ENCODE peak calls at places on chromosomes 13 and 19, in six cellular contexts. One of them, this sample, is unnamed. For H3K4me1, the result is how much of the 10 kb centered on the place peaks cover.

GRCh38 chr13:80339578-80339840 is 1.4 kb downstream of the SPRY2 start:
- DNase-seq in breast epithelium: no peak
- DNase-seq in testis: no peak
- DNase-seq in aorta: no peak
- DNase-seq in neuronal stem cell: peak
- DNase-seq in iPS DF 6.9: no peak
- DNase-seq in this sample: no peak

GRCh38 chr19:8654591-8655339 is 24.3 kb downstream of the NFILZ start:
- DNase-seq in breast epithelium: no peak
- DNase-seq in testis: peak
- DNase-seq in aorta: peak
- DNase-seq in neuronal stem cell: peak
- DNase-seq in iPS DF 6.9: peak
- DNase-seq in this sample: peak

GRCh38 chr19:47272448-47273312 is 2.0 kb upstream of the INAFM1 start:
- DNase-seq in breast epithelium: no peak
- DNase-seq in testis: peak
- DNase-seq in aorta: peak
- DNase-seq in neuronal stem cell: no peak
- DNase-seq in iPS DF 6.9: no peak
- DNase-seq in this sample: no peak

GRCh38 chr19:40136818-40137217 is 46.1 kb upstream of the ZNF780A start:
- DNase-seq in breast epithelium: no peak
- DNase-seq in testis: no peak
- DNase-seq in aorta: no peak
- DNase-seq in neuronal stem cell: no peak
- DNase-seq in iPS DF 6.9: no peak
- DNase-seq in this sample: no peak

GRCh38 chr19:43699506-43700367 is 16.1 kb upstream of the IRGC start:
- DNase-seq in breast epithelium: no peak
- DNase-seq in testis: peak
- DNase-seq in aorta: peak
- DNase-seq in neuronal stem cell: peak
- DNase-seq in iPS DF 6.9: peak
- DNase-seq in this sample: no peak

GRCh38 chr19:41792513-41793413 is 3.6 kb upstream of the CEACAM3 start:
- DNase-seq in breast epithelium: peak
- DNase-seq in testis: peak
- DNase-seq in aorta: peak
- DNase-seq in neuronal stem cell: peak
- DNase-seq in iPS DF 6.9: peak
- DNase-seq in this sample: peak

GRCh38 chr19:54164369-54165068 is 5.0 kb upstream of the LENG1 start:
- DNase-seq in breast epithelium: no peak
- DNase-seq in testis: peak
- DNase-seq in aorta: peak
- DNase-seq in neuronal stem cell: no peak
- DNase-seq in iPS DF 6.9: no peak
- DNase-seq in this sample: peak

GRCh38 chr19:47356900-47357299 is 7.8 kb downstream of the DHX34 start:
- DNase-seq in breast epithelium: no peak
- DNase-seq in testis: no peak
- DNase-seq in aorta: no peak
- DNase-seq in neuronal stem cell: no peak
- DNase-seq in iPS DF 6.9: no peak
- DNase-seq in this sample: no peak

GRCh38 chr13:77595166-77595810 is 59.8 kb downstream of the SCEL start:
- DNase-seq in breast epithelium: no peak
- DNase-seq in testis: no peak
- DNase-seq in aorta: no peak
- DNase-seq in neuronal stem cell: no peak
- DNase-seq in iPS DF 6.9: no peak
- DNase-seq in this sample: no peak

GRCh38 chr19:54906819-54907218 is 871 bp downstream of the NCR1 start:
- DNase-seq in breast epithelium: no peak
- DNase-seq in testis: no peak
- DNase-seq in aorta: no peak
- DNase-seq in neuronal stem cell: no peak
- DNase-seq in iPS DF 6.9: no peak
- DNase-seq in this sample: no peak

GRCh38 chr19:16581971-16582343 is 9.7 kb upstream of the SLC35E1 start:
- DNase-seq in breast epithelium: no peak
- DNase-seq in testis: no peak
- DNase-seq in aorta: no peak
- DNase-seq in neuronal stem cell: no peak
- DNase-seq in iPS DF 6.9: no peak
- DNase-seq in this sample: no peak
- H3K4me1 ChIP-seq in breast epithelium: under half
- H3K4me1 ChIP-seq in testis: half or more
- H3K4me1 ChIP-seq in aorta: under half
- H3K4me1 ChIP-seq in neuronal stem cell: under half
- H3K4me1 ChIP-seq in iPS DF 6.9: under half
- H3K4me1 ChIP-seq in this sample: under half

GRCh38 chr19:11578342-11579142 is 1.1 kb upstream of the ACP5 start:
- DNase-seq in breast epithelium: no peak
- DNase-seq in testis: peak
- DNase-seq in aorta: peak
- DNase-seq in neuronal stem cell: no peak
- DNase-seq in iPS DF 6.9: no peak
- DNase-seq in this sample: peak
- H3K4me3 ChIP-seq in breast epithelium: peak
- H3K4me3 ChIP-seq in testis: peak
- H3K4me3 ChIP-seq in aorta: no peak
- H3K4me3 ChIP-seq in neuronal stem cell: peak
- H3K4me3 ChIP-seq in iPS DF 6.9: peak
- H3K4me3 ChIP-seq in this sample: peak

DNA sequence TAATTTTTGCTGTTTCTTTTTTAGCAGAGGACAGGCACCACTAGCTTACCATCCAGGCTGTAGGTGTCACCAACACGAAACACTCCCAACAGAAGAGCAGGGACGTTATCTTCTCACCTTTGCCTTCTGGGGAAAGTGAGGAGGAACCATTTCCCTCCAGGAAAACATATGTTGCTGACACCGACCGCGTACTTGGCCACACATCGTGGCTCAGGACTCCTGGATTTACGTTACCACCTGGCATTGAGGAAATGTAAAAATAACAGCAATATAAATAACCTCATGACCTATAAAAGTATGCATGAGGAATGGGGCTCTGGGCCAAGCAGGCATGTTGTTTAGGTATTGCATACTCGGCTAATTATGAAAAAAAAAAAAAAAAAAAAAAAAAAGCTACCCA is 525.1 kb downstream of the MYO16 start:
- DNase-seq in breast epithelium: no peak
- DNase-seq in testis: no peak
- DNase-seq in aorta: no peak
- DNase-seq in neuronal stem cell: no peak
- DNase-seq in iPS DF 6.9: no peak
- DNase-seq in this sample: no peak
- H3K27ac ChIP-seq in breast epithelium: no peak
- H3K27ac ChIP-seq in testis: no peak
- H3K27ac ChIP-seq in aorta: no peak
- H3K27ac ChIP-seq in neuronal stem cell: no peak
- H3K27ac ChIP-seq in iPS DF 6.9: no peak
- H3K27ac ChIP-seq in this sample: no peak

GRCh38 chr19:18322759-18323460 is at the start of gene LSM4:
- DNase-seq in breast epithelium: peak
- DNase-seq in testis: peak
- DNase-seq in aorta: peak
- DNase-seq in neuronal stem cell: peak
- DNase-seq in iPS DF 6.9: peak
- DNase-seq in this sample: peak
- H3K4me1 ChIP-seq in breast epithelium: under half
- H3K4me1 ChIP-seq in testis: under half
- H3K4me1 ChIP-seq in aorta: under half
- H3K4me1 ChIP-seq in neuronal stem cell: under half
- H3K4me1 ChIP-seq in iPS DF 6.9: under half
- H3K4me1 ChIP-seq in this sample: half or more

GRCh38 chr13:42038661-42039456 is 9.6 kb upstream of the DGKH start:
- DNase-seq in breast epithelium: no peak
- DNase-seq in testis: no peak
- DNase-seq in aorta: no peak
- DNase-seq in neuronal stem cell: no peak
- DNase-seq in iPS DF 6.9: no peak
- DNase-seq in this sample: no peak
- H3K4me3 ChIP-seq in breast epithelium: no peak
- H3K4me3 ChIP-seq in testis: no peak
- H3K4me3 ChIP-seq in aorta: no peak
- H3K4me3 ChIP-seq in neuronal stem cell: no peak
- H3K4me3 ChIP-seq in iPS DF 6.9: no peak
- H3K4me3 ChIP-seq in this sample: peak

GRCh38 chr19:10543420-10544241 is at the start of gene ATG4D:
- DNase-seq in breast epithelium: peak
- DNase-seq in testis: peak
- DNase-seq in aorta: peak
- DNase-seq in neuronal stem cell: peak
- DNase-seq in iPS DF 6.9: no peak
- DNase-seq in this sample: peak
- H3K27ac ChIP-seq in breast epithelium: peak
- H3K27ac ChIP-seq in testis: peak
- H3K27ac ChIP-seq in aorta: no peak
- H3K27ac ChIP-seq in neuronal stem cell: no peak
- H3K27ac ChIP-seq in iPS DF 6.9: no peak
- H3K27ac ChIP-seq in this sample: peak

GRCh38 chr13:22311734-22312404 is 641.0 kb downstream of the FGF9 start:
- DNase-seq in breast epithelium: no peak
- DNase-seq in testis: no peak
- DNase-seq in aorta: peak
- DNase-seq in neuronal stem cell: no peak
- DNase-seq in iPS DF 6.9: no peak
- DNase-seq in this sample: no peak

GRCh38 chr13:22316494-22317025 is 645.7 kb downstream of the FGF9 start:
- DNase-seq in breast epithelium: no peak
- DNase-seq in testis: no peak
- DNase-seq in aorta: no peak
- DNase-seq in neuronal stem cell: no peak
- DNase-seq in iPS DF 6.9: no peak
- DNase-seq in this sample: no peak

GRCh38 chr13:22312405-22312803 is 641.5 kb downstream of the FGF9 start:
- DNase-seq in breast epithelium: no peak
- DNase-seq in testis: no peak
- DNase-seq in aorta: no peak
- DNase-seq in neuronal stem cell: no peak
- DNase-seq in iPS DF 6.9: no peak
- DNase-seq in this sample: no peak
- H3K4me1 ChIP-seq in breast epithelium: under half
- H3K4me1 ChIP-seq in testis: under half
- H3K4me1 ChIP-seq in aorta: under half
- H3K4me1 ChIP-seq in neuronal stem cell: under half
- H3K4me1 ChIP-seq in iPS DF 6.9: under half
- H3K4me1 ChIP-seq in this sample: under half

GRCh38 chr13:46082324-46082723 is 22.5 kb downstream of the CPB2 start:
- DNase-seq in breast epithelium: no peak
- DNase-seq in testis: no peak
- DNase-seq in aorta: no peak
- DNase-seq in neuronal stem cell: no peak
- DNase-seq in iPS DF 6.9: no peak
- DNase-seq in this sample: no peak

GRCh38 chr13:46075811-46076210 is 23.3 kb upstream of the ZC3H13 start:
- DNase-seq in breast epithelium: no peak
- DNase-seq in testis: no peak
- DNase-seq in aorta: no peak
- DNase-seq in neuronal stem cell: no peak
- DNase-seq in iPS DF 6.9: no peak
- DNase-seq in this sample: no peak

GRCh38 chr13:46077260-46077659 is 24.7 kb upstream of the ZC3H13 start:
- DNase-seq in breast epithelium: no peak
- DNase-seq in testis: no peak
- DNase-seq in aorta: no peak
- DNase-seq in neuronal stem cell: no peak
- DNase-seq in iPS DF 6.9: no peak
- DNase-seq in this sample: no peak

GRCh38 chr13:46076827-46077226 is 24.3 kb upstream of the ZC3H13 start:
- DNase-seq in breast epithelium: no peak
- DNase-seq in testis: no peak
- DNase-seq in aorta: no peak
- DNase-seq in neuronal stem cell: no peak
- DNase-seq in iPS DF 6.9: no peak
- DNase-seq in this sample: no peak

DNA sequence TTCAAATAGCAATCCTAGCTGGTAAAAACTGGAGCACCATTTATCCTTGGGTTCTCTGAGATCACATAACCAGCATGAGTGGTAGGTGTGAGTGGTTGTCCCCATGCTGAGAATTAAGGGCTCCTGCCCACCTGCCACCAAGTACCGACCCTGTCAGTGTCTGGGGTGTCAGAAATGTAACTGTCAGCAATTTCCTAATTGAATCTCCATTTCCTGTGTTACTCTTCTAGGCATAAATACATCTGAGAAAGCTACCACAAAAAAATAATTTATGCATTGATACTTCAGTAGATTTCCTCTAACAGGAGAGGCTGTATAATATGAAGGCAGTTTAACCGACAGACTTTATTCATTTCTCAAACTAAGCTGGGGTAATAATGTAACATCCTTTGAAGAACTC is 25.1 kb downstream of the CPB2 start:
- DNase-seq in breast epithelium: no peak
- DNase-seq in testis: no peak
- DNase-seq in aorta: no peak
- DNase-seq in neuronal stem cell: no peak
- DNase-seq in iPS DF 6.9: no peak
- DNase-seq in this sample: peak
- H3K4me3 ChIP-seq in breast epithelium: no peak
- H3K4me3 ChIP-seq in testis: no peak
- H3K4me3 ChIP-seq in aorta: no peak
- H3K4me3 ChIP-seq in neuronal stem cell: no peak
- H3K4me3 ChIP-seq in iPS DF 6.9: no peak
- H3K4me3 ChIP-seq in this sample: no peak

GRCh38 chr13:106103779-106104178 is 431.7 kb downstream of the EFNB2 start:
- DNase-seq in breast epithelium: no peak
- DNase-seq in testis: no peak
- DNase-seq in aorta: no peak
- DNase-seq in neuronal stem cell: no peak
- DNase-seq in iPS DF 6.9: no peak
- DNase-seq in this sample: no peak
- H3K27ac ChIP-seq in breast epithelium: no peak
- H3K27ac ChIP-seq in testis: no peak
- H3K27ac ChIP-seq in aorta: no peak
- H3K27ac ChIP-seq in neuronal stem cell: peak
- H3K27ac ChIP-seq in iPS DF 6.9: no peak
- H3K27ac ChIP-seq in this sample: no peak

This sample was measured in CD4-positive, CD25-positive, alpha-beta regulatory T cell.